ENCODE peak calls at places on chromosomes 16 and 17, in six cellular contexts. One of them, this sample, is unnamed.

GRCh38 chr16:53780051-53780450 is 76.1 kb downstream of the FTO start:
- DNase-seq in left lung: no peak
- DNase-seq in fibroblast of mammary gland: no peak
- DNase-seq in CD8-positive, alpha-beta T cell: no peak
- DNase-seq in suprapubic skin: no peak
- DNase-seq in astrocyte of the cerebellum: no peak
- DNase-seq in this sample: no peak

GRCh38 chr16:77213542-77214108 is 14.4 kb downstream of the SYCE1L start:
- DNase-seq in left lung: no peak
- DNase-seq in suprapubic skin: no peak
- DNase-seq in fibroblast of mammary gland: peak
- DNase-seq in astrocyte of the cerebellum: peak
- DNase-seq in CD8-positive, alpha-beta T cell: no peak
- DNase-seq in this sample: peak

GRCh38 chr16:4213721-4214120 is 28.2 kb downstream of the SRL start:
- DNase-seq in suprapubic skin: no peak
- DNase-seq in left lung: no peak
- DNase-seq in astrocyte of the cerebellum: no peak
- DNase-seq in fibroblast of mammary gland: peak
- DNase-seq in CD8-positive, alpha-beta T cell: no peak
- DNase-seq in this sample: no peak

GRCh38 chr16:3513892-3514600 is 13.2 kb downstream of the CLUAP1 start:
- DNase-seq in CD8-positive, alpha-beta T cell: no peak
- DNase-seq in fibroblast of mammary gland: no peak
- DNase-seq in left lung: no peak
- DNase-seq in astrocyte of the cerebellum: no peak
- DNase-seq in suprapubic skin: no peak
- DNase-seq in this sample: no peak

GRCh38 chr17:27976331-27976730 is 66.1 kb upstream of the NLK start:
- DNase-seq in left lung: no peak
- DNase-seq in fibroblast of mammary gland: no peak
- DNase-seq in CD8-positive, alpha-beta T cell: no peak
- DNase-seq in suprapubic skin: no peak
- DNase-seq in astrocyte of the cerebellum: peak
- DNase-seq in this sample: no peak

GRCh38 chr17:75864448-75864871 is 9.3 kb upstream of the WBP2 start:
- DNase-seq in astrocyte of the cerebellum: peak
- DNase-seq in suprapubic skin: peak
- DNase-seq in left lung: no peak
- DNase-seq in fibroblast of mammary gland: peak
- DNase-seq in CD8-positive, alpha-beta T cell: peak
- DNase-seq in this sample: no peak

GRCh38 chr16:58933186-58933585 is 199.1 kb upstream of the GOT2 start:
- DNase-seq in astrocyte of the cerebellum: no peak
- DNase-seq in left lung: no peak
- DNase-seq in suprapubic skin: no peak
- DNase-seq in fibroblast of mammary gland: no peak
- DNase-seq in CD8-positive, alpha-beta T cell: no peak
- DNase-seq in this sample: no peak

GRCh38 chr17:40779181-40779909 is 3.0 kb downstream of the KRT27 start:
- DNase-seq in CD8-positive, alpha-beta T cell: no peak
- DNase-seq in astrocyte of the cerebellum: no peak
- DNase-seq in left lung: peak
- DNase-seq in fibroblast of mammary gland: no peak
- DNase-seq in suprapubic skin: no peak
- DNase-seq in this sample: no peak

GRCh38 chr17:61410555-61411089 is 11.0 kb downstream of the TBX2 start:
- DNase-seq in CD8-positive, alpha-beta T cell: peak
- DNase-seq in fibroblast of mammary gland: peak
- DNase-seq in left lung: peak
- DNase-seq in suprapubic skin: peak
- DNase-seq in astrocyte of the cerebellum: no peak
- DNase-seq in this sample: no peak

GRCh38 chr16:49352923-49353322 is 20.7 kb upstream of the C16orf78 start:
- DNase-seq in CD8-positive, alpha-beta T cell: no peak
- DNase-seq in astrocyte of the cerebellum: no peak
- DNase-seq in fibroblast of mammary gland: peak
- DNase-seq in left lung: no peak
- DNase-seq in suprapubic skin: no peak
- DNase-seq in this sample: no peak

GRCh38 chr16:58500329-58501241 is 642 bp downstream of the NDRG4 start:
- DNase-seq in CD8-positive, alpha-beta T cell: no peak
- DNase-seq in fibroblast of mammary gland: no peak
- DNase-seq in suprapubic skin: peak
- DNase-seq in astrocyte of the cerebellum: no peak
- DNase-seq in left lung: no peak
- DNase-seq in this sample: no peak

GRCh38 chr17:10067446-10068143 is 130.8 kb downstream of the GAS7 start:
- DNase-seq in CD8-positive, alpha-beta T cell: no peak
- DNase-seq in left lung: no peak
- DNase-seq in astrocyte of the cerebellum: no peak
- DNase-seq in suprapubic skin: peak
- DNase-seq in fibroblast of mammary gland: no peak
- DNase-seq in this sample: no peak

GRCh38 chr17:300881-301280 is 51.7 kb downstream of the RPH3AL start:
- DNase-seq in suprapubic skin: no peak
- DNase-seq in fibroblast of mammary gland: no peak
- DNase-seq in left lung: peak
- DNase-seq in CD8-positive, alpha-beta T cell: no peak
- DNase-seq in astrocyte of the cerebellum: no peak
- DNase-seq in this sample: no peak

GRCh38 chr16:73710526-73710925 is 586.1 kb upstream of the PSMD7 start:
- DNase-seq in astrocyte of the cerebellum: no peak
- DNase-seq in CD8-positive, alpha-beta T cell: no peak
- DNase-seq in left lung: no peak
- DNase-seq in suprapubic skin: no peak
- DNase-seq in fibroblast of mammary gland: no peak
- DNase-seq in this sample: no peak

GRCh38 chr17:27396941-27397340 is 59.3 kb upstream of the KSR1 start:
- DNase-seq in astrocyte of the cerebellum: no peak
- DNase-seq in suprapubic skin: no peak
- DNase-seq in fibroblast of mammary gland: peak
- DNase-seq in CD8-positive, alpha-beta T cell: no peak
- DNase-seq in left lung: no peak
- DNase-seq in this sample: peak

GRCh38 chr17:40963838-40964237 is 2.9 kb downstream of the KRT39 start:
- DNase-seq in astrocyte of the cerebellum: no peak
- DNase-seq in CD8-positive, alpha-beta T cell: no peak
- DNase-seq in fibroblast of mammary gland: peak
- DNase-seq in left lung: no peak
- DNase-seq in suprapubic skin: no peak
- DNase-seq in this sample: no peak

GRCh38 chr17:28968914-28969295 is 17.6 kb upstream of the PHF12 start:
- DNase-seq in astrocyte of the cerebellum: no peak
- DNase-seq in fibroblast of mammary gland: peak
- DNase-seq in left lung: no peak
- DNase-seq in suprapubic skin: no peak
- DNase-seq in CD8-positive, alpha-beta T cell: no peak
- DNase-seq in this sample: no peak

GRCh38 chr17:18951941-18952842 is at the start of gene SLC5A10:
- DNase-seq in suprapubic skin: no peak
- DNase-seq in left lung: no peak
- DNase-seq in fibroblast of mammary gland: no peak
- DNase-seq in astrocyte of the cerebellum: no peak
- DNase-seq in CD8-positive, alpha-beta T cell: no peak
- DNase-seq in this sample: no peak

GRCh38 chr17:75723201-75723930 is 2.1 kb downstream of the ITGB4 start:
- DNase-seq in CD8-positive, alpha-beta T cell: no peak
- DNase-seq in left lung: no peak
- DNase-seq in fibroblast of mammary gland: no peak
- DNase-seq in suprapubic skin: peak
- DNase-seq in astrocyte of the cerebellum: no peak
- DNase-seq in this sample: no peak

GRCh38 chr17:75753514-75754377 is 11.2 kb downstream of the GALK1 start:
- DNase-seq in fibroblast of mammary gland: peak
- DNase-seq in astrocyte of the cerebellum: no peak
- DNase-seq in left lung: peak
- DNase-seq in CD8-positive, alpha-beta T cell: peak
- DNase-seq in suprapubic skin: peak
- DNase-seq in this sample: no peak

GRCh38 chr17:32327911-32328310 is 14.1 kb downstream of the C17orf75 start:
- DNase-seq in astrocyte of the cerebellum: no peak
- DNase-seq in fibroblast of mammary gland: no peak
- DNase-seq in suprapubic skin: no peak
- DNase-seq in CD8-positive, alpha-beta T cell: no peak
- DNase-seq in left lung: no peak
- DNase-seq in this sample: no peak

GRCh38 chr17:37792787-37793186 is 47.9 kb upstream of the HNF1B start:
- DNase-seq in fibroblast of mammary gland: peak
- DNase-seq in astrocyte of the cerebellum: no peak
- DNase-seq in CD8-positive, alpha-beta T cell: no peak
- DNase-seq in left lung: no peak
- DNase-seq in suprapubic skin: no peak
- DNase-seq in this sample: no peak

GRCh38 chr17:78722101-78722761 is 59.8 kb downstream of the CYTH1 start:
- DNase-seq in suprapubic skin: no peak
- DNase-seq in left lung: no peak
- DNase-seq in CD8-positive, alpha-beta T cell: no peak
- DNase-seq in astrocyte of the cerebellum: no peak
- DNase-seq in fibroblast of mammary gland: no peak
- DNase-seq in this sample: no peak

GRCh38 chr17:78724999-78725398 is 57.1 kb downstream of the CYTH1 start:
- DNase-seq in fibroblast of mammary gland: no peak
- DNase-seq in CD8-positive, alpha-beta T cell: no peak
- DNase-seq in suprapubic skin: no peak
- DNase-seq in astrocyte of the cerebellum: no peak
- DNase-seq in left lung: no peak
- DNase-seq in this sample: no peak

GRCh38 chr17:78723957-78724356 is 58.1 kb downstream of the CYTH1 start:
- DNase-seq in astrocyte of the cerebellum: no peak
- DNase-seq in CD8-positive, alpha-beta T cell: no peak
- DNase-seq in fibroblast of mammary gland: no peak
- DNase-seq in left lung: no peak
- DNase-seq in suprapubic skin: no peak
- DNase-seq in this sample: no peak

GRCh38 chr17:78724544-78724943 is 57.5 kb downstream of the CYTH1 start:
- DNase-seq in suprapubic skin: no peak
- DNase-seq in CD8-positive, alpha-beta T cell: no peak
- DNase-seq in left lung: no peak
- DNase-seq in fibroblast of mammary gland: no peak
- DNase-seq in astrocyte of the cerebellum: no peak
- DNase-seq in this sample: no peak

GRCh38 chr17:78723001-78723796 is 58.9 kb downstream of the CYTH1 start:
- DNase-seq in suprapubic skin: no peak
- DNase-seq in left lung: no peak
- DNase-seq in CD8-positive, alpha-beta T cell: no peak
- DNase-seq in fibroblast of mammary gland: no peak
- DNase-seq in astrocyte of the cerebellum: no peak
- DNase-seq in this sample: no peak
- H3K4me3 ChIP-seq in suprapubic skin: peak
- H3K4me3 ChIP-seq in left lung: no peak
- H3K4me3 ChIP-seq in CD8-positive, alpha-beta T cell: no peak
- H3K4me3 ChIP-seq in fibroblast of mammary gland: no peak
- H3K4me3 ChIP-seq in astrocyte of the cerebellum: peak
- H3K4me3 ChIP-seq in this sample: no peak

DNA sequence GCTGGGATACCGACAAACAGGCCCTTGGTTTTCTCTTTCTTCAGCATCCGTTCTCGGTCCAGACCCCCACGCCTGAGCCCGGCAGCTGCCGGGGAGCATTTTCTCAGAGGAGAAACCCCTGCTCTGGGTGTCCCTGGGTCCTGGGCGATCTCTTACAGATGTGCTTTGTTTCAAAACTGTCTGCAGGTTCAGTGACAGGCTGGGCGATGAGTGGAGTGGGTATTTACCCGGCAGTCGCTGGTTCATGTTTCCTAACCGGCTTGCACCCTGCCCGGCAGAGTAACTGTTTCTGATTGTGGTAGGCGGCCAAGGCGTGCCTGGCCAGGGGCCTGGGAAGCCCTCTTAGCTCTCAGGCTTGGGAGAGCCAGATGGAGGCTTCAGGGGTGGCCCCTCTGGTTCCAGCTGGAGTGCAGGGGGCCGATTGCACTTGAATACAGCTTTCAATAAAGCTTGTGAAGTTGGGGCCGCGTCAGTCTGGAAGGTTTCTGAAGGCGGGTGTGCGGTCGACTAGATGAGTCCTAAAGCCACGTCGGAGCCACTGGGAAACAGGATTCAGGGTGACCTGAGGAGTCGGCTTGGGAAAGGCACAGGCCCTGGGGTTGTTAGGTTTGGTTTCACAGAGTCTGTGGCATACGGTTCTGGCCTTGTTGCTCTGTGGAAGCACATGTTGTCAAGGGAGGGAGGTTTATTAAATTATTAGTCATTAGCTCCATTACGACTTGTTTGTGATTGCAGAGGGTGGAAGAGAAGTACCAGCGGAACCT is 1.4 kb downstream of the BAIAP2 start:
- DNase-seq in fibroblast of mammary gland: peak
- DNase-seq in suprapubic skin: no peak
- DNase-seq in left lung: peak
- DNase-seq in CD8-positive, alpha-beta T cell: no peak
- DNase-seq in astrocyte of the cerebellum: no peak
- DNase-seq in this sample: no peak
- H3K4me3 ChIP-seq in fibroblast of mammary gland: peak
- H3K4me3 ChIP-seq in suprapubic skin: peak
- H3K4me3 ChIP-seq in left lung: peak
- H3K4me3 ChIP-seq in CD8-positive, alpha-beta T cell: peak
- H3K4me3 ChIP-seq in astrocyte of the cerebellum: peak
- H3K4me3 ChIP-seq in this sample: peak

DNA sequence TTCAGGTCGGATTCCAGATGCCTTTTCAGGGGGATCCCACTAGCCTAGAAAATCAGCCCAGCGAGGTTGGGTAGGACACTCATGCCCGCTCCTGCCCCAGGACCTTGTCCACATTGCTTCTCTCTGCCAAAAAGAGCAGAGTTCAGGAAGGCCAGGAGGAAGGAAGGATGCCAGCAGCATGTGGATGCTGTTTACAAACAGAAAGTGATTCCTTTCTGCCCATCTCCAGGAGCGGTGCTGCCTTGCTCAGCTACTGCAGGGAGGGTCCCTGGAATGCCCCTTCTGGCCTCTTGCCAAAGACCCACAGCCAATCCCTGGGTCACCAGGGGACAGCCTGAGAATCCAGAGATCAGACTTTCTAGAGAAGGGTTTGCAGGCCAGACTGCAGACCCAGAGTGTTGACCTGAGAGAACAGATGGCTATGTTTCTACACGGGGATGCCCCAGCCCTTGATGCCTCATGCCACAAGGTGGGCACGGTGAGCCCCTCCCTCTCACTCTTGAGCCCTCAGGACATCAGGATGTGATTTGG is 32.3 kb upstream of the EMP2 start:
- DNase-seq in suprapubic skin: no peak
- DNase-seq in left lung: no peak
- DNase-seq in CD8-positive, alpha-beta T cell: no peak
- DNase-seq in astrocyte of the cerebellum: no peak
- DNase-seq in fibroblast of mammary gland: no peak
- DNase-seq in this sample: no peak
- H3K4me3 ChIP-seq in suprapubic skin: no peak
- H3K4me3 ChIP-seq in left lung: no peak
- H3K4me3 ChIP-seq in CD8-positive, alpha-beta T cell: no peak
- H3K4me3 ChIP-seq in astrocyte of the cerebellum: no peak
- H3K4me3 ChIP-seq in fibroblast of mammary gland: no peak
- H3K4me3 ChIP-seq in this sample: no peak

DNA sequence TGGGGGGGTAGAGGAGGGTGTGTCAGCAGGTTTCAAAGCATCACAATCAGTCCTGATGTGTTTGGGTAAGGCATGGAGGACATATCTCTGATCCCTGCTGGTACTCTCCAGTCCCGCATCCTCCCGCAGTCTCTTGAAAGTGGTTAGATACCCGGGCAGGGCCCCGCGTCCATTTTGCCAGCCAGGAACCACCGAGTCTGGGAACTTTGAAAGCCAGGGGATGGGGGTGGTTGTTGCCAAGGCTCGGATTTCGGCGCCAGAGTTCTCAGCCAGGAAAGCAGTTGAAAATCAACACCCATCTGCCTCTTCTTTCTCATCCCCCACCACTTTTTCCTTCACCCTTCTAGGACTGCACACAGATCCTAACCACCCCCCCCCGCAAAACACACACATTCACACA is 1.4 kb downstream of the CA10 start:
- DNase-seq in fibroblast of mammary gland: no peak
- DNase-seq in CD8-positive, alpha-beta T cell: no peak
- DNase-seq in suprapubic skin: no peak
- DNase-seq in left lung: peak
- DNase-seq in astrocyte of the cerebellum: no peak
- DNase-seq in this sample: no peak
- H3K4me3 ChIP-seq in fibroblast of mammary gland: no peak
- H3K4me3 ChIP-seq in CD8-positive, alpha-beta T cell: no peak
- H3K4me3 ChIP-seq in suprapubic skin: no peak
- H3K4me3 ChIP-seq in left lung: no peak
- H3K4me3 ChIP-seq in astrocyte of the cerebellum: no peak
- H3K4me3 ChIP-seq in this sample: no peak